ENCODE peak calls at places on chromosomes 11 and 22, in five cellular contexts. D is chondrocyte, O is lower leg skin, G is stomach, F is RWPE1. E is an unnamed sample.

GRCh38 chr11:78564037-78564888 is 10.4 kb downstream of the NARS2 start:
- DNase-seq in D (no peak), O (peak), G (no peak), F (peak), E (peak)

GRCh38 chr22:46233231-46233630 is 16.9 kb downstream of the CDPF1 start:
- DNase-seq in D (no peak), O (peak), G (no peak), F (no peak), E (no peak)

GRCh38 chr11:70467196-70468085 is 69.1 kb downstream of the CTTN start:
- DNase-seq in D (peak), O (peak), G (peak), F (peak), E (no peak)

GRCh38 chr11:17496406-17496805 is 19.8 kb upstream of the ABCC8 start:
- DNase-seq in D (no peak), O (no peak), G (no peak), F (no peak), E (no peak)

GRCh38 chr11:120169981-120170698 is 32.2 kb upstream of the TRIM29 start:
- DNase-seq in D (no peak), O (no peak), G (no peak), F (no peak), E (no peak)

GRCh38 chr11:12853652-12854296 is 155.3 kb upstream of the RASSF10 start:
- DNase-seq in D (no peak), O (peak), G (peak), F (no peak), E (no peak)

GRCh38 chr22:46674906-46675305 is 54.7 kb downstream of the GRAMD4 start:
- DNase-seq in D (no peak), O (no peak), G (no peak), F (no peak), E (no peak)

GRCh38 chr11:128948583-128948982 is 5.9 kb upstream of the TP53AIP1 start:
- DNase-seq in D (no peak), O (no peak), G (no peak), F (peak), E (no peak)

GRCh38 chr11:118547132-118547531 is 16.1 kb downstream of the TMEM25 start:
- DNase-seq in D (no peak), O (no peak), G (no peak), F (no peak), E (no peak)

GRCh38 chr11:61973603-61974162 is 6.2 kb upstream of the FTH1 start:
- DNase-seq in D (no peak), O (peak), G (no peak), F (peak), E (no peak)

GRCh38 chr11:38835986-38836385 is 2237.9 kb upstream of the RAG2 start:
- DNase-seq in D (no peak), O (no peak), G (no peak), F (no peak), E (no peak)

GRCh38 chr11:125429174-125429707 is 66.8 kb downstream of the FEZ1 start:
- DNase-seq in D (no peak), O (no peak), G (peak), F (peak), E (no peak)

GRCh38 chr11:63243533-63243932 is at the start of gene SLC22A25:
- DNase-seq in D (no peak), O (no peak), G (no peak), F (no peak), E (no peak)

GRCh38 chr11:125091247-125091876 is 20.1 kb downstream of the TMEM218 start:
- DNase-seq in D (peak), O (no peak), G (no peak), F (peak), E (peak)

GRCh38 chr11:38384568-38384967 is 1786.5 kb upstream of the RAG2 start:
- DNase-seq in D (no peak), O (no peak), G (no peak), F (peak), E (peak)

GRCh38 chr11:20865161-20865560 is 195.8 kb downstream of the NELL1 start:
- DNase-seq in D (no peak), O (no peak), G (no peak), F (no peak), E (no peak)

GRCh38 chr11:120137187-120137610 is 714 bp downstream of the TRIM29 start:
- DNase-seq in D (no peak), O (peak), G (peak), F (no peak), E (no peak)

GRCh38 chr11:112882494-112883381 is 78.5 kb upstream of the NCAM1 start:
- DNase-seq in D (no peak), O (no peak), G (peak), F (no peak), E (no peak)

GRCh38 chr11:48248902-48249301 is 4.0 kb downstream of the OR4X2 start:
- DNase-seq in D (no peak), O (no peak), G (no peak), F (no peak), E (no peak)

GRCh38 chr22:48096411-48096810 is 1334.0 kb downstream of the TBC1D22A start:
- DNase-seq in D (no peak), O (no peak), G (no peak), F (no peak), E (no peak)

GRCh38 chr11:57566035-57566504 is 1.4 kb downstream of the UBE2L6 start:
- DNase-seq in D (no peak), O (peak), G (peak), F (peak), E (no peak)

GRCh38 chr11:31636983-31637382 is 127.4 kb downstream of the ELP4 start:
- DNase-seq in D (no peak), O (no peak), G (no peak), F (no peak), E (no peak)

DNA sequence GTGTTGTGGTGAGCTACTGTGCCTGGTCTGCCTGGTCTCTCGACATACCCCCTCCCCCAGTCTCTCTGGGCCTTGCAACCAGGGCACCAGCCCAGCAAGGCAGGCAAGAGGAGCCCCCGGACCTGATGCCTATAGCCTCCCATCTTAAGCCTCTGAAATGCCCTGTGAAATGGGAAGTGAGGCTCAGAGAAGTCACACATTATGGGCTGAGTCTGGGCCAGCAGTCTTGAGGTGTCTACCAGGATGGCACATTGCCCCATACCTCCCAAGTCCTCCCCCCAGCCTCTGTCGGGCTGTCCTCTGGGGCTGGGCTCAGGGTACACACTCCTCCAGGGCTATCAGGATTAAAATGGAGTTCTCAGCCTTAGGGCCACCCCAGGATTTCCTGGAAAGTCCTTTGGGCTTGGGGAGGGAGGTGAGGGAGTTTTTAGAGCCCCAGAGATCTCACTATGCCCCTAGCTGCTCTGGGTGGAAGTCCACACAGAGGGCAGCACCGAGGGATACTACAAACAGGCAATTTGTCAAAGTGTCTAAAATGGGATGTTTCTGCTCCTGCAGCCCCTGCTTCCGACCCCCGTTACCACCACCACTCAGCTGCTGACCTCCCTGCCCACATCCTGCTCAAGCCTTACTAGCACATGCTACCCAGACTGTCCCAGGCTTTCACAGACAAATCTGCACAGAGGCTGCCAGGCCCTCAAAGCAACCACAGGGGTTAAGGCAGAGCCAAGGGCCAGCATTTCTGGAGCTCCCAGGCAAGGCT is 3.1 kb upstream of the SH3BP1 start:
- DNase-seq in D (no peak), O (no peak), G (peak), F (no peak), E (no peak)
- TF ChIP-seq CTCF in D (peak), O (no peak), G (no peak), F (no peak), E (no peak)

GRCh38 chr11:103322861-103323260 is 213.6 kb downstream of the DYNC2H1 start:
- DNase-seq in D (no peak), O (no peak), G (no peak), F (no peak), E (no peak)

GRCh38 chr11:103325686-103326069 is 216.5 kb downstream of the DYNC2H1 start:
- DNase-seq in D (no peak), O (no peak), G (no peak), F (no peak), E (no peak)

GRCh38 chr11:103327721-103328120 is 218.5 kb downstream of the DYNC2H1 start:
- DNase-seq in D (no peak), O (no peak), G (no peak), F (no peak), E (no peak)

GRCh38 chr11:103326070-103326794 is 217.0 kb downstream of the DYNC2H1 start:
- DNase-seq in D (no peak), O (peak), G (no peak), F (peak), E (peak)
- TF ChIP-seq CTCF in D (peak), O (no peak), G (peak), F (peak), E (peak)

GRCh38 chr11:5736396-5736795 is at the start of gene OR56B1:
- DNase-seq in D (no peak), O (no peak), G (no peak), F (no peak), E (no peak)

GRCh38 chr11:5737091-5737490 is 843 bp downstream of the OR56B1 start:
- DNase-seq in D (no peak), O (no peak), G (no peak), F (no peak), E (no peak)

GRCh38 chr11:5737672-5738071 is 1.4 kb downstream of the OR56B1 start:
- DNase-seq in D (no peak), O (no peak), G (no peak), F (no peak), E (no peak)
- TF ChIP-seq CTCF in D (no peak), O (no peak), G (no peak), F (no peak), E (no peak)

GRCh38 chr11:43941257-43941879 is 1.1 kb upstream of the C11orf96 start:
- DNase-seq in D (no peak), O (no peak), G (no peak), F (no peak), E (no peak)

GRCh38 chr11:43936081-43936480 is 6.4 kb upstream of the C11orf96 start:
- DNase-seq in D (no peak), O (no peak), G (no peak), F (no peak), E (no peak)

GRCh38 chr11:43935131-43935979 is 7.1 kb upstream of the C11orf96 start:
- DNase-seq in D (no peak), O (no peak), G (no peak), F (no peak), E (no peak)

GRCh38 chr11:43934359-43935130 is 7.9 kb upstream of the C11orf96 start:
- DNase-seq in D (no peak), O (no peak), G (no peak), F (no peak), E (no peak)

GRCh38 chr11:43937434-43938411 is 4.7 kb upstream of the C11orf96 start:
- DNase-seq in D (no peak), O (no peak), G (no peak), F (peak), E (no peak)
- TF ChIP-seq CTCF in D (peak), O (no peak), G (no peak), F (no peak), E (no peak)

GRCh38 chr22:37781434-37782059 is 26.2 kb upstream of the GCAT start:
- DNase-seq in D (no peak), O (no peak), G (no peak), F (no peak), E (no peak)

GRCh38 chr22:37778370-37779009 is 29.2 kb upstream of the GCAT start:
- DNase-seq in D (no peak), O (no peak), G (no peak), F (no peak), E (no peak)

GRCh38 chr22:37784829-37785495 is 22.8 kb upstream of the GCAT start:
- DNase-seq in D (no peak), O (no peak), G (peak), F (no peak), E (no peak)

GRCh38 chr22:37777122-37777687 is 30.5 kb upstream of the GCAT start:
- DNase-seq in D (no peak), O (peak), G (peak), F (peak), E (peak)

DNA sequence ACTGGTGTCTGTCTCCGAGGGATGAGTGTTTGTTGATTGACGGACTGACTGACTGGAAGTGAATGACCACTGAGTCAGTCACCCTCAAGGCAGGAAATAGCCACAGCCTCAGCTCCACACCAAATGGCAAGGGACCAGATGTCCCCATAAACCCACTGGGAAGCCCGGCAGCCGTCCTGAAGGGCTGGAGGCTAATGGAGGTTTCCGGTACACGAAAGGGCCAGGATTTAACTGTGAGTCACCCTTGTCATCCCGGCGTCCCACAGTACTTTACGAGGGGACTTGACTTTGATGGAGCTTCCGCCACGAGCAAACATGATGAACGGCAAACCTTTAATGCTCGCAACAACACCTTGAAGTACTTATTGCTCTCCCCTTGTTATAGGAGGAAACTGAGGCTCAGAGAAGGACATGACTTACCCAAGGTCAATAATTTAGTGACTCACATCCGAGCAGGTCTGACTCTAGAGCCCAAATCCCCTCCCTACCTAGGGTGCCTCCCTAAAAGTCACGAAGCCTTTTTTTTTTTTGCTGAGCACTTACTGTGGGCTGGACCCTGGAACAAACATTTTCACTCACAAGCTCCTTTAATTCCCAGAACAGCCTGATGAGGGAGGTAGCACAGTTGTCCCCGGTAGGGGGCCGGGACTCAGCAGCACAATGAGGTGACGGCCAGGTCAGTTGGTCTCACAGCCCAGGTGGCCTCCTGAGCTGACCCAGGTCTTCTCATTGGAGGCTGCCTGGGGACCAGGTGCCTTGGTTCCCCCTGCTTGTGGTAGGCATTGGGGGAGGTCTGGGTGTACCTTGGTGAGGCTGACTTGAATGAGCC is 25.2 kb upstream of the GCAT start:
- DNase-seq in D (no peak), O (no peak), G (no peak), F (no peak), E (no peak)
- TF ChIP-seq CTCF in D (peak), O (no peak), G (no peak), F (no peak), E (no peak)

DNA sequence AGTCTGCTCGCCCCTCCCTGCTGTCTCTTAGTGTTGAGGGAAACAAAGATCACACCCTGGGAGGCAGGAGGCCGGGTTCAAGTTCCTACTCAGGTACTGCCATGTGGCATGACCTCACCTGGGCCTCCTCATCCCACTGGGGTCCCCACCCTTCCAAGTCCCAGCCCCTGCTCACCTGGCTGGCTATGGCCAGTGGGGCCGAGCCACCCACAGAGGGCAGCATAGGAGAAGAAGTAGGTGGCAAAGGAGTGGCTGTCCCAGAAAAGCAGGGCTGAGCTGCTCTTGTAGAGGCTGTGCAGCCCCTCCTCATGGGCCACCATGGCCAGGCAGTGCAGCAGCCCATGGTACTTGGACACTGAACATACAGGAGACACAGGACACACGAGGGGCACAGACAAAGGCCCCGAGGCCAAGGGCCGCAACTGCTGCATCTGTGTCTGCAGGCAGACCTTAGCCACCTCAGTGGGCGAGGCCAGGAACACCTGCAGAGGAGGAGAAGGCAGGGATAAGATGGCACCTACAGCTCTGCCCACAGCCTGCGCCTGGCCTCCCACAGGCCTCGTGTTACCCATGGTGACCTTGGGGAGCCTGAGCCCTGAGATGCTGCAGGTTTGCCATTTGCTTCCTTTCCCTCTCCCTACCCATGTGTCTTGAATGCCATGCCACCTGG is 50.6 kb upstream of the MPEG1 start:
- DNase-seq in D (no peak), O (no peak), G (peak), F (no peak), E (no peak)
- TF ChIP-seq CTCF in D (peak), O (no peak), G (peak), F (no peak), E (no peak)

E was measured in AG09319.